ENCODE peak calls at places on chromosome 13, in six cellular contexts. K, Q, O, S, V and J are unnamed samples.

GRCh38 chr13:79349011-79349410 is 57.0 kb downstream of the RBM26 start:
- DNase-seq in K (no peak), Q (no peak), O (no peak), S (no peak), V (no peak), J (no peak)

GRCh38 chr13:102771298-102772041 is 2.1 kb downstream of the TEX30 start:
- DNase-seq in K (no peak), Q (no peak), O (no peak), S (no peak), V (no peak), J (no peak)

GRCh38 chr13:25973085-25973484 is 78.7 kb downstream of the SHISA2 start:
- DNase-seq in K (no peak), Q (no peak), O (no peak), S (no peak), V (no peak), J (no peak)

GRCh38 chr13:41019578-41020347 is 647 bp upstream of the ELF1 start:
- DNase-seq in K (no peak), Q (no peak), O (no peak), S (no peak), V (no peak), J (no peak)

GRCh38 chr13:95608640-95609280 is 35.7 kb downstream of the DZIP1 start:
- DNase-seq in K (no peak), Q (no peak), O (no peak), S (no peak), V (no peak), J (no peak)

GRCh38 chr13:71609271-71609670 is 257.7 kb downstream of the DACH1 start:
- DNase-seq in K (no peak), Q (no peak), O (no peak), S (no peak), V (no peak), J (no peak)

GRCh38 chr13:28636677-28637317 is 22.1 kb upstream of the POMP start:
- DNase-seq in K (no peak), Q (peak), O (peak), S (peak), V (no peak), J (peak)

GRCh38 chr13:112179995-112180394 is 113.0 kb downstream of the SOX1 start:
- DNase-seq in K (no peak), Q (no peak), O (no peak), S (no peak), V (no peak), J (no peak)

GRCh38 chr13:97834255-97834654 is 119.2 kb upstream of the IPO5 start:
- DNase-seq in K (no peak), Q (no peak), O (no peak), S (no peak), V (no peak), J (no peak)

GRCh38 chr13:67097856-67098255 is 132.3 kb downstream of the PCDH9 start:
- DNase-seq in K (no peak), Q (no peak), O (no peak), S (no peak), V (no peak), J (no peak)

GRCh38 chr13:46345400-46345799 is 41.7 kb downstream of the RUBCNL start:
- DNase-seq in K (no peak), Q (no peak), O (no peak), S (no peak), V (no peak), J (no peak)

GRCh38 chr13:75437582-75438318 is 44.2 kb downstream of the TBC1D4 start:
- DNase-seq in K (no peak), Q (no peak), O (no peak), S (no peak), V (no peak), J (no peak)

GRCh38 chr13:79483302-79483701 is 2.3 kb downstream of the NDFIP2 start:
- DNase-seq in K (peak), Q (no peak), O (peak), S (no peak), V (no peak), J (no peak)

GRCh38 chr13:20197361-20197834 is 4.7 kb upstream of the GJB2 start:
- DNase-seq in K (peak), Q (no peak), O (peak), S (no peak), V (no peak), J (no peak)

GRCh38 chr13:75481176-75482069 is 546 bp downstream of the TBC1D4 start:
- DNase-seq in K (no peak), Q (no peak), O (no peak), S (no peak), V (peak), J (peak)

GRCh38 chr13:49303533-49304252 is 56.0 kb downstream of the CDADC1 start:
- DNase-seq in K (no peak), Q (no peak), O (no peak), S (no peak), V (no peak), J (no peak)

GRCh38 chr13:51559916-51560315 is 24.3 kb upstream of the WDFY2 start:
- DNase-seq in K (no peak), Q (no peak), O (no peak), S (no peak), V (no peak), J (no peak)

GRCh38 chr13:90534617-90535340 is 812.7 kb upstream of the MIR17HG start:
- DNase-seq in K (peak), Q (no peak), O (no peak), S (no peak), V (no peak), J (no peak)

GRCh38 chr13:109694972-109695371 is 91.4 kb downstream of the IRS2 start:
- DNase-seq in K (no peak), Q (no peak), O (no peak), S (no peak), V (no peak), J (no peak)

GRCh38 chr13:60990032-60990733 is 425.5 kb downstream of the PCDH20 start:
- DNase-seq in K (no peak), Q (no peak), O (no peak), S (no peak), V (no peak), J (peak)

GRCh38 chr13:110420626-110421025 is 113.5 kb downstream of the COL4A2 start:
- DNase-seq in K (no peak), Q (no peak), O (no peak), S (no peak), V (no peak), J (no peak)

GRCh38 chr13:23159587-23160240 is 21.1 kb upstream of the SGCG start:
- DNase-seq in K (no peak), Q (no peak), O (no peak), S (no peak), V (no peak), J (no peak)

GRCh38 chr13:42422681-42423080 is 150.7 kb downstream of the AKAP11 start:
- DNase-seq in K (no peak), Q (no peak), O (no peak), S (no peak), V (no peak), J (no peak)

GRCh38 chr13:25281193-25281936 is 5.9 kb downstream of the MTMR6 start:
- DNase-seq in K (no peak), Q (no peak), O (no peak), S (no peak), V (no peak), J (no peak)

GRCh38 chr13:93325303-93326297 is 99.0 kb downstream of the GPC6 start:
- DNase-seq in K (no peak), Q (no peak), O (no peak), S (no peak), V (no peak), J (no peak)

GRCh38 chr13:79228972-79229371 is 177.1 kb downstream of the RBM26 start:
- DNase-seq in K (no peak), Q (no peak), O (no peak), S (no peak), V (no peak), J (no peak)

GRCh38 chr13:43006893-43007631 is 15.0 kb upstream of the EPSTI1 start:
- DNase-seq in K (no peak), Q (no peak), O (no peak), S (no peak), V (no peak), J (no peak)

GRCh38 chr13:106156468-106156867 is 379.0 kb downstream of the EFNB2 start:
- DNase-seq in K (peak), Q (no peak), O (peak), S (no peak), V (no peak), J (no peak)